ENCODE peak calls at places on chromosomes 1 and 21, in four cellular contexts. One of them, this sample, is unnamed.

GRCh38 chr1:193747579-193747978 is 561.2 kb upstream of the B3GALT2 start:
- DNase-seq in EH: peak; percentile 59
- DNase-seq in GDM1: no peak
- DNase-seq in stimulated activated CD4-positive, alpha-beta T cell treated with anti-CD3 and anti-CD28 coated beads, Interleukin-2, amount 100 ng/mL, for 48 hours: no peak
- DNase-seq in this sample: no peak

GRCh38 chr21:46039891-46040660 is 57.8 kb upstream of the COL6A2 start:
- DNase-seq in EH: no peak
- DNase-seq in GDM1: no peak
- DNase-seq in stimulated activated CD4-positive, alpha-beta T cell treated with anti-CD3 and anti-CD28 coated beads, Interleukin-2, amount 100 ng/mL, for 48 hours: no peak
- DNase-seq in this sample: no peak

GRCh38 chr21:16597768-16598167 is 868.0 kb downstream of the USP25 start:
- DNase-seq in EH: no peak
- DNase-seq in GDM1: no peak
- DNase-seq in stimulated activated CD4-positive, alpha-beta T cell treated with anti-CD3 and anti-CD28 coated beads, Interleukin-2, amount 100 ng/mL, for 48 hours: no peak
- DNase-seq in this sample: no peak

GRCh38 chr1:112666917-112667316 is 7.5 kb upstream of the MOV10 start:
- DNase-seq in EH: no peak
- DNase-seq in GDM1: no peak
- DNase-seq in stimulated activated CD4-positive, alpha-beta T cell treated with anti-CD3 and anti-CD28 coated beads, Interleukin-2, amount 100 ng/mL, for 48 hours: no peak
- DNase-seq in this sample: no peak

GRCh38 chr1:25022361-25023189 is 92.5 kb upstream of the RUNX3 start:
- DNase-seq in EH: peak; percentile 100
- DNase-seq in GDM1: peak; percentile 85
- DNase-seq in stimulated activated CD4-positive, alpha-beta T cell treated with anti-CD3 and anti-CD28 coated beads, Interleukin-2, amount 100 ng/mL, for 48 hours: peak; percentile 72
- DNase-seq in this sample: peak; percentile 82

GRCh38 chr1:33286451-33287185 is 30.3 kb downstream of the ZNF362 start:
- DNase-seq in EH: no peak
- DNase-seq in GDM1: no peak
- DNase-seq in stimulated activated CD4-positive, alpha-beta T cell treated with anti-CD3 and anti-CD28 coated beads, Interleukin-2, amount 100 ng/mL, for 48 hours: no peak
- DNase-seq in this sample: no peak

GRCh38 chr1:207336559-207337467 is 15.3 kb downstream of the CD55 start:
- DNase-seq in EH: no peak
- DNase-seq in GDM1: no peak
- DNase-seq in stimulated activated CD4-positive, alpha-beta T cell treated with anti-CD3 and anti-CD28 coated beads, Interleukin-2, amount 100 ng/mL, for 48 hours: peak; percentile 23
- DNase-seq in this sample: no peak

GRCh38 chr1:93471911-93472310 is 24.0 kb downstream of the FNBP1L start:
- DNase-seq in EH: peak; percentile 93
- DNase-seq in GDM1: no peak
- DNase-seq in stimulated activated CD4-positive, alpha-beta T cell treated with anti-CD3 and anti-CD28 coated beads, Interleukin-2, amount 100 ng/mL, for 48 hours: no peak
- DNase-seq in this sample: peak; percentile 46

GRCh38 chr1:235642021-235642942 is 7.3 kb downstream of the GNG4 start:
- DNase-seq in EH: peak; percentile 39
- DNase-seq in GDM1: no peak
- DNase-seq in stimulated activated CD4-positive, alpha-beta T cell treated with anti-CD3 and anti-CD28 coated beads, Interleukin-2, amount 100 ng/mL, for 48 hours: peak; percentile 53
- DNase-seq in this sample: no peak

GRCh38 chr21:17435565-17436543 is 77.0 kb upstream of the CXADR start:
- DNase-seq in EH: no peak
- DNase-seq in GDM1: no peak
- DNase-seq in stimulated activated CD4-positive, alpha-beta T cell treated with anti-CD3 and anti-CD28 coated beads, Interleukin-2, amount 100 ng/mL, for 48 hours: no peak
- DNase-seq in this sample: no peak

GRCh38 chr1:66405046-66405445 is 128.9 kb upstream of the SGIP1 start:
- DNase-seq in EH: peak; percentile 79
- DNase-seq in GDM1: peak; percentile 58
- DNase-seq in stimulated activated CD4-positive, alpha-beta T cell treated with anti-CD3 and anti-CD28 coated beads, Interleukin-2, amount 100 ng/mL, for 48 hours: no peak
- DNase-seq in this sample: no peak

GRCh38 chr1:29121951-29122661 is 1.6 kb downstream of the TMEM200B start:
- DNase-seq in EH: peak; percentile 53
- DNase-seq in GDM1: no peak
- DNase-seq in stimulated activated CD4-positive, alpha-beta T cell treated with anti-CD3 and anti-CD28 coated beads, Interleukin-2, amount 100 ng/mL, for 48 hours: no peak
- DNase-seq in this sample: peak; percentile 63

GRCh38 chr1:231194476-231194842 is 32.6 kb downstream of the TRIM67 start:
- DNase-seq in EH: no peak
- DNase-seq in GDM1: no peak
- DNase-seq in stimulated activated CD4-positive, alpha-beta T cell treated with anti-CD3 and anti-CD28 coated beads, Interleukin-2, amount 100 ng/mL, for 48 hours: no peak
- DNase-seq in this sample: no peak

GRCh38 chr1:21669287-21670058 is at the start of gene RAP1GAP:
- DNase-seq in EH: peak; percentile 13
- DNase-seq in GDM1: no peak
- DNase-seq in stimulated activated CD4-positive, alpha-beta T cell treated with anti-CD3 and anti-CD28 coated beads, Interleukin-2, amount 100 ng/mL, for 48 hours: no peak
- DNase-seq in this sample: peak; percentile 64

GRCh38 chr1:8560611-8561544 is 243.0 kb downstream of the SLC45A1 start:
- DNase-seq in EH: peak; percentile 55
- DNase-seq in GDM1: peak; percentile 18
- DNase-seq in stimulated activated CD4-positive, alpha-beta T cell treated with anti-CD3 and anti-CD28 coated beads, Interleukin-2, amount 100 ng/mL, for 48 hours: no peak
- DNase-seq in this sample: peak; percentile 60

GRCh38 chr1:10765734-10766478 is 30.5 kb downstream of the CASZ1 start:
- DNase-seq in EH: no peak
- DNase-seq in GDM1: no peak
- DNase-seq in stimulated activated CD4-positive, alpha-beta T cell treated with anti-CD3 and anti-CD28 coated beads, Interleukin-2, amount 100 ng/mL, for 48 hours: no peak
- DNase-seq in this sample: no peak

GRCh38 chr1:222794656-222795474 is 20.0 kb upstream of the DISP1 start:
- DNase-seq in EH: peak; percentile 34
- DNase-seq in GDM1: no peak
- DNase-seq in stimulated activated CD4-positive, alpha-beta T cell treated with anti-CD3 and anti-CD28 coated beads, Interleukin-2, amount 100 ng/mL, for 48 hours: no peak
- DNase-seq in this sample: no peak

GRCh38 chr1:119794856-119795255 is 16.4 kb downstream of the REG4 start:
- DNase-seq in EH: no peak
- DNase-seq in GDM1: no peak
- DNase-seq in stimulated activated CD4-positive, alpha-beta T cell treated with anti-CD3 and anti-CD28 coated beads, Interleukin-2, amount 100 ng/mL, for 48 hours: no peak
- DNase-seq in this sample: no peak

GRCh38 chr1:43858324-43858723 is 75.3 kb upstream of the ARTN start:
- DNase-seq in EH: peak; percentile 99
- DNase-seq in GDM1: no peak
- DNase-seq in stimulated activated CD4-positive, alpha-beta T cell treated with anti-CD3 and anti-CD28 coated beads, Interleukin-2, amount 100 ng/mL, for 48 hours: no peak
- DNase-seq in this sample: peak; percentile 93